ENCODE peak calls at places on chromosomes 2 and 18, in seven cellular contexts. One of them, this sample, is unnamed.

GRCh38 chr2:240915526-240916335 is 9.6 kb downstream of the CROCC2 start:
- DNase-seq in astrocyte of the cerebellum: no peak
- DNase-seq in brain microvascular endothelial cell: no peak
- DNase-seq in astrocyte of the spinal cord: peak
- DNase-seq in A549: no peak
- DNase-seq in HL-60: no peak
- DNase-seq in lower lobe of right lung: peak
- DNase-seq in this sample: no peak

GRCh38 chr2:149921911-149922616 is 334.5 kb upstream of the MMADHC start:
- DNase-seq in astrocyte of the cerebellum: no peak
- DNase-seq in brain microvascular endothelial cell: no peak
- DNase-seq in astrocyte of the spinal cord: no peak
- DNase-seq in A549: no peak
- DNase-seq in HL-60: no peak
- DNase-seq in lower lobe of right lung: no peak
- DNase-seq in this sample: no peak

GRCh38 chr2:168666339-168666738 is 136.1 kb upstream of the NOSTRIN start:
- DNase-seq in astrocyte of the cerebellum: peak
- DNase-seq in brain microvascular endothelial cell: no peak
- DNase-seq in astrocyte of the spinal cord: peak
- DNase-seq in A549: no peak
- DNase-seq in HL-60: no peak
- DNase-seq in lower lobe of right lung: no peak
- DNase-seq in this sample: no peak

GRCh38 chr2:144343135-144343534 is 176.8 kb downstream of the ZEB2 start:
- DNase-seq in astrocyte of the cerebellum: no peak
- DNase-seq in brain microvascular endothelial cell: no peak
- DNase-seq in astrocyte of the spinal cord: no peak
- DNase-seq in A549: no peak
- DNase-seq in HL-60: no peak
- DNase-seq in lower lobe of right lung: no peak
- DNase-seq in this sample: no peak

GRCh38 chr2:28449489-28450395 is 46.1 kb upstream of the PLB1 start:
- DNase-seq in astrocyte of the cerebellum: no peak
- DNase-seq in brain microvascular endothelial cell: peak
- DNase-seq in astrocyte of the spinal cord: peak
- DNase-seq in A549: peak
- DNase-seq in HL-60: no peak
- DNase-seq in lower lobe of right lung: no peak
- DNase-seq in this sample: peak

GRCh38 chr18:38496222-38496810 is 930.7 kb upstream of the CELF4 start:
- DNase-seq in astrocyte of the cerebellum: no peak
- DNase-seq in brain microvascular endothelial cell: no peak
- DNase-seq in astrocyte of the spinal cord: no peak
- DNase-seq in A549: no peak
- DNase-seq in HL-60: no peak
- DNase-seq in lower lobe of right lung: no peak
- DNase-seq in this sample: no peak

GRCh38 chr2:190050001-190050400 is 12.5 kb downstream of the MSTN start:
- DNase-seq in astrocyte of the cerebellum: no peak
- DNase-seq in brain microvascular endothelial cell: no peak
- DNase-seq in astrocyte of the spinal cord: peak
- DNase-seq in A549: no peak
- DNase-seq in HL-60: no peak
- DNase-seq in lower lobe of right lung: no peak
- DNase-seq in this sample: no peak

GRCh38 chr18:55269632-55270031 is 310.4 kb upstream of the CCDC68 start:
- DNase-seq in astrocyte of the cerebellum: no peak
- DNase-seq in brain microvascular endothelial cell: no peak
- DNase-seq in astrocyte of the spinal cord: no peak
- DNase-seq in A549: no peak
- DNase-seq in HL-60: no peak
- DNase-seq in lower lobe of right lung: no peak
- DNase-seq in this sample: no peak

GRCh38 chr2:47811668-47812067 is 28.7 kb downstream of the MSH6 start:
- DNase-seq in astrocyte of the cerebellum: no peak
- DNase-seq in brain microvascular endothelial cell: no peak
- DNase-seq in astrocyte of the spinal cord: no peak
- DNase-seq in A549: no peak
- DNase-seq in HL-60: no peak
- DNase-seq in lower lobe of right lung: no peak
- DNase-seq in this sample: no peak

GRCh38 chr2:239978381-239978780 is 46.8 kb downstream of the NDUFA10 start:
- DNase-seq in astrocyte of the cerebellum: no peak
- DNase-seq in brain microvascular endothelial cell: peak
- DNase-seq in astrocyte of the spinal cord: no peak
- DNase-seq in A549: no peak
- DNase-seq in HL-60: no peak
- DNase-seq in lower lobe of right lung: no peak
- DNase-seq in this sample: peak

GRCh38 chr18:28729321-28729720 is 552.4 kb upstream of the CDH2 start:
- DNase-seq in astrocyte of the cerebellum: no peak
- DNase-seq in brain microvascular endothelial cell: no peak
- DNase-seq in astrocyte of the spinal cord: peak
- DNase-seq in A549: no peak
- DNase-seq in HL-60: no peak
- DNase-seq in lower lobe of right lung: no peak
- DNase-seq in this sample: no peak

GRCh38 chr2:44268259-44268649 is 7.0 kb upstream of the SLC3A1 start:
- DNase-seq in astrocyte of the cerebellum: peak
- DNase-seq in brain microvascular endothelial cell: peak
- DNase-seq in astrocyte of the spinal cord: peak
- DNase-seq in A549: peak
- DNase-seq in HL-60: no peak
- DNase-seq in lower lobe of right lung: no peak
- DNase-seq in this sample: peak

GRCh38 chr2:40448476-40449079 is 3.3 kb downstream of the SLC8A1 start:
- DNase-seq in astrocyte of the cerebellum: no peak
- DNase-seq in brain microvascular endothelial cell: peak
- DNase-seq in astrocyte of the spinal cord: no peak
- DNase-seq in A549: peak
- DNase-seq in HL-60: peak
- DNase-seq in lower lobe of right lung: no peak
- DNase-seq in this sample: peak

GRCh38 chr2:40455661-40456060 is 3.8 kb upstream of the SLC8A1 start:
- DNase-seq in astrocyte of the cerebellum: no peak
- DNase-seq in brain microvascular endothelial cell: no peak
- DNase-seq in astrocyte of the spinal cord: no peak
- DNase-seq in A549: no peak
- DNase-seq in HL-60: peak
- DNase-seq in lower lobe of right lung: peak
- DNase-seq in this sample: no peak

GRCh38 chr2:40451926-40452605 is at the start of gene SLC8A1:
- DNase-seq in astrocyte of the cerebellum: no peak
- DNase-seq in brain microvascular endothelial cell: peak
- DNase-seq in astrocyte of the spinal cord: no peak
- DNase-seq in A549: peak
- DNase-seq in HL-60: peak
- DNase-seq in lower lobe of right lung: peak
- DNase-seq in this sample: peak

GRCh38 chr2:40445467-40445866 is 6.4 kb downstream of the SLC8A1 start:
- DNase-seq in astrocyte of the cerebellum: no peak
- DNase-seq in brain microvascular endothelial cell: no peak
- DNase-seq in astrocyte of the spinal cord: no peak
- DNase-seq in A549: no peak
- DNase-seq in HL-60: no peak
- DNase-seq in lower lobe of right lung: no peak
- DNase-seq in this sample: peak

GRCh38 chr2:40450066-40450841 is 1.6 kb downstream of the SLC8A1 start:
- DNase-seq in astrocyte of the cerebellum: no peak
- DNase-seq in brain microvascular endothelial cell: peak
- DNase-seq in astrocyte of the spinal cord: peak
- DNase-seq in A549: no peak
- DNase-seq in HL-60: peak
- DNase-seq in lower lobe of right lung: peak
- DNase-seq in this sample: peak
- TF ChIP-seq CTCF in astrocyte of the cerebellum: peak
- TF ChIP-seq CTCF in brain microvascular endothelial cell: peak
- TF ChIP-seq CTCF in astrocyte of the spinal cord: no peak
- TF ChIP-seq CTCF in A549: no peak
- TF ChIP-seq CTCF in HL-60: no peak
- TF ChIP-seq CTCF in lower lobe of right lung: no peak
- TF ChIP-seq CTCF in this sample: no peak

DNA sequence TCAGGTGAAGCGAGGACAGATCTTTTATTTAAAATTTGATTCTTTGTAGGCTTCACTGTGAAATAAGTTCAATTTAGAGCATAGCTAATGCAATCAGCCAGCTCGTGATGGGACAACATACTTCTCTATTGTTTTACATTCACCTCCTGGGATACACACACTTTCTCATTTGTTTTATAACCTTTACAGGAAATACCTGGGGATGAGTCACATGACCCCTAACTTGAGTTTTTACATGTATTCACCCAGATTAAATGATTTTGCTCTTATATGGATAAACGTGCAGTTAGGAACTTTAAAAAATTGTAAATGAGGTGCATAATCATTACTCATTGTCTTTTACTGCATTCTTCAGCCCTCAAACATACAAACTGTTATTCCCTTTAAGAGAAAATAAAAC is 152.1 kb downstream of the NEDD4L start:
- DNase-seq in astrocyte of the cerebellum: no peak
- DNase-seq in brain microvascular endothelial cell: no peak
- DNase-seq in astrocyte of the spinal cord: no peak
- DNase-seq in A549: no peak
- DNase-seq in HL-60: no peak
- DNase-seq in lower lobe of right lung: no peak
- DNase-seq in this sample: no peak
- H3K4me3 ChIP-seq in astrocyte of the cerebellum: no peak
- H3K4me3 ChIP-seq in brain microvascular endothelial cell: no peak
- H3K4me3 ChIP-seq in astrocyte of the spinal cord: no peak
- H3K4me3 ChIP-seq in A549: no peak
- H3K4me3 ChIP-seq in HL-60: no peak
- H3K4me3 ChIP-seq in lower lobe of right lung: peak
- H3K4me3 ChIP-seq in this sample: no peak

DNA sequence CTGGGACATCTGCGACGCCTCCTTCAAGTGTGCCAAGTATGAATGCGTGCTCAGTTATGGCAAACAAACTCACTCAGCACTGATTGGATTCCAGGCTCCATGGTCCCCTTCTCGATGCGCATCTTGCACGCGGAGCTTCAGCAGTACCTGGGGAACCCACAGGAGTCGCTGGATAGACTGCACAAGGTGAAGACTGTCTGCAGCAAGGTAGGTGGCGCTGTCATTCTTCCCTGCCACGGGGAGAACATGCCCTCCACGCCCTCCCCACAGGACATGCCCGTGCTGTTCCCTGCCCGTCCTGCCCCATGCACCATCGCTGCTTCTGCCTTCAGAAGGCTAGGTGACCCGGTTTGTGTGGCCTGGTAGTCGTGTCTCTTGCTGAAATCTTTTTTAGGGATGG is 64.2 kb downstream of the TRAPPC12 start:
- DNase-seq in astrocyte of the cerebellum: no peak
- DNase-seq in brain microvascular endothelial cell: no peak
- DNase-seq in astrocyte of the spinal cord: no peak
- DNase-seq in A549: peak
- DNase-seq in HL-60: no peak
- DNase-seq in lower lobe of right lung: no peak
- DNase-seq in this sample: no peak
- TF ChIP-seq CTCF in astrocyte of the cerebellum: no peak
- TF ChIP-seq CTCF in brain microvascular endothelial cell: peak
- TF ChIP-seq CTCF in astrocyte of the spinal cord: no peak
- TF ChIP-seq CTCF in A549: no peak
- TF ChIP-seq CTCF in HL-60: no peak
- TF ChIP-seq CTCF in lower lobe of right lung: no peak
- TF ChIP-seq CTCF in this sample: no peak

DNA sequence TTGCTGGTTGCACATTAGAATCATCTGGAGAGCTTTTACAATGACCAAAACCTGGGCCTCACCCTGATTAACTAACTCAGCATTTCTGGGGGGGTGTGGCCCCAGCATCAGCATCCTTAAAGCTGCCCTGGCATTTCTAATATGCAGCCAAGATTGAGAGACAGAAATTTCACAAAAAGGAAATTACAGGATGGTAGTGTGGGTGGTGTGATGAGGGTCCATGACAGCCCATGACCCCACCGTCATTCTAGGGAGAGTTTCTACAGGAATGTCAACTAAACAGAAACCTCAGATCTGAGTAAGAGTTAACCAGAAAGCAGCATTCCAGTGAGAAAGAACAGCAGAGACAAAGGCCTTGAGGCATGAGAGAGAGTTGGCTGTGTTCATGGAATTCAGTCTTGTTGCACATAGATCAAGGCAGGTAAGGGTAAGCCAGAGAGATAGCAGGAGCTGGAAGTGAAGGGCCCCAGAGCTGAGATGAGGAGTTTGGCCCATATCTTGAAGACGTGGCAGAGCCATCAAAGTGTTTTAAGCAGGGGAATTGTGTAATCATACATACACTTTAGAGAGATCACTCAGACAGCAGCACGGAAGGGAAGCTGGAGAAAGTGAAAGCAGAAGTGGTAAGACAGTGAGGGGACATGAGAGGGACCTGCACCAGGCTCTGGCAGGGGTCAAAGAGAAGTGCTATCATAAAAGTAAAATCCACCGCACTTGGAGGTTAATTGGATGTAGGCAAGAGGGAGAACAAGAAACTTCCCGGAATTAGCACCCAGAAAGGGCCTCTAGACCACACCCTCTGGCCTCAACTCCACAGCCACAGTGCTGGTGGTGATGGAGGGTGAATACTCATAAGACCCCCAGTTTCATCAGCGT is 7.8 kb upstream of the TRABD2A start:
- DNase-seq in astrocyte of the cerebellum: no peak
- DNase-seq in brain microvascular endothelial cell: peak
- DNase-seq in astrocyte of the spinal cord: peak
- DNase-seq in A549: no peak
- DNase-seq in HL-60: peak
- DNase-seq in lower lobe of right lung: no peak
- DNase-seq in this sample: peak
- H3K4me3 ChIP-seq in astrocyte of the cerebellum: no peak
- H3K4me3 ChIP-seq in brain microvascular endothelial cell: no peak
- H3K4me3 ChIP-seq in astrocyte of the spinal cord: no peak
- H3K4me3 ChIP-seq in A549: no peak
- H3K4me3 ChIP-seq in HL-60: no peak
- H3K4me3 ChIP-seq in lower lobe of right lung: peak
- H3K4me3 ChIP-seq in this sample: peak

This sample was measured in fibroblast of villous mesenchyme.